ENCODE peak calls at places on chromosomes 3 and 15, in seven cellular contexts. E is GM18507, U is fibroblast of mammary gland, K is GM12892, F is neural crest cell, J is GM12891, A is GOT3. D is an unnamed sample.

GRCh38 chr15:67064607-67065530 is 533 bp upstream of the SMAD3 start:
- DNase-seq in J (peak), U (no peak), E (no peak), A (no peak), F (peak), K (no peak), D (peak)

GRCh38 chr3:122416966-122417365 is 1.1 kb upstream of the WDR5B start:
- DNase-seq in U (peak), E (no peak), F (no peak), K (no peak), J (no peak), A (no peak), D (no peak)

GRCh38 chr3:113574213-113574612 is 41.9 kb downstream of the SIDT1 start:
- DNase-seq in F (no peak), E (no peak), A (no peak), K (no peak), J (no peak), U (no peak), D (no peak)

GRCh38 chr3:182490601-182491485 is 302.5 kb upstream of the ATP11B start:
- DNase-seq in J (no peak), F (no peak), E (no peak), K (no peak), U (peak), A (no peak), D (no peak)

GRCh38 chr3:59180006-59180405 is 130.2 kb upstream of the CFAP20DC start:
- DNase-seq in J (no peak), F (no peak), K (no peak), U (no peak), A (no peak), E (no peak), D (no peak)

GRCh38 chr15:70580958-70581357 is 182.4 kb downstream of the UACA start:
- DNase-seq in K (no peak), E (no peak), F (no peak), U (no peak), A (no peak), J (no peak), D (no peak)

GRCh38 chr3:160804762-160805161 is 48.7 kb downstream of the PPM1L start:
- DNase-seq in U (peak), E (no peak), K (no peak), A (no peak), J (no peak), F (no peak), D (no peak)

GRCh38 chr3:149199474-149199873 is 22.2 kb downstream of the CP start:
- DNase-seq in U (peak), E (no peak), F (no peak), A (no peak), K (no peak), J (no peak), D (no peak)

GRCh38 chr3:156694536-156694935 is 20.1 kb downstream of the TIPARP start:
- DNase-seq in K (no peak), U (peak), E (no peak), J (no peak), A (no peak), F (no peak), D (no peak)

GRCh38 chr3:195249057-195249770 is 21.7 kb downstream of the XXYLT1 start:
- DNase-seq in E (no peak), U (no peak), J (no peak), A (no peak), F (no peak), K (no peak), D (no peak)

D was measured in GM10248.